ENCODE peak calls at places on chromosome 10, in ten cellular contexts. U, G, D, Q, Y, L, P, F, Z and X are unnamed samples.

GRCh38 chr10:7968510-7968909 is 86.0 kb upstream of the GATA3 start:
- DNase-seq in U (no peak), F (no peak), D (no peak), Q (no peak), Y (no peak), G (no peak), Z (no peak), P (no peak), L (no peak), X (no peak)

GRCh38 chr10:90947025-90947960 is 26.4 kb upstream of the ANKRD1 start:
- DNase-seq in L (peak), G (no peak), Q (no peak), Y (peak), D (no peak), Z (no peak), P (no peak), F (no peak), U (no peak), X (no peak)

GRCh38 chr10:130023454-130024230 is 59.6 kb upstream of the EBF3 start:
- DNase-seq in G (no peak), F (no peak), Q (no peak), P (no peak), Z (no peak), L (no peak), Y (no peak), U (no peak), D (no peak), X (no peak)

GRCh38 chr10:91115618-91116390 is 104.7 kb upstream of the PCGF5 start:
- DNase-seq in L (no peak), G (no peak), D (no peak), Z (no peak), F (no peak), Q (no peak), Y (no peak), P (no peak), U (no peak), X (no peak)

GRCh38 chr10:72692897-72693598 is 1.1 kb downstream of the MCU start:
- DNase-seq in F (peak), Y (no peak), D (peak), G (peak), Z (peak), L (no peak), U (no peak), P (peak), Q (no peak), X (no peak)

GRCh38 chr10:48945441-48946143 is 6.0 kb upstream of the LRRC18 start:
- DNase-seq in Z (no peak), D (no peak), P (peak), Q (no peak), U (no peak), G (no peak), L (no peak), Y (no peak), F (peak), X (no peak)

GRCh38 chr10:124912487-124912886 is 29.4 kb upstream of the ZRANB1 start:
- DNase-seq in Y (no peak), G (no peak), Q (no peak), D (no peak), P (no peak), Z (no peak), L (no peak), F (no peak), U (no peak), X (no peak)

GRCh38 chr10:103241262-103242011 is 4.2 kb upstream of the RPEL1 start:
- DNase-seq in G (peak), Y (peak), Z (peak), U (no peak), Q (peak), F (peak), L (no peak), P (peak), D (peak), X (no peak)

GRCh38 chr10:24893127-24893526 is 59.3 kb downstream of the PRTFDC1 start:
- DNase-seq in Z (no peak), Q (no peak), P (no peak), U (no peak), D (peak), Y (no peak), G (no peak), F (no peak), L (no peak), X (no peak)

GRCh38 chr10:122591736-122592135 is 31.2 kb downstream of the DMBT1 start:
- DNase-seq in P (no peak), Y (no peak), Q (no peak), L (no peak), G (no peak), D (no peak), U (no peak), Z (no peak), F (no peak), X (no peak)

GRCh38 chr10:110774069-110775021 is 97.4 kb upstream of the PDCD4 start:
- DNase-seq in Y (peak), G (no peak), D (peak), Z (no peak), Q (no peak), L (peak), F (no peak), P (no peak), U (no peak), X (peak)

GRCh38 chr10:103776878-103777591 is 78.3 kb downstream of the SH3PXD2A start:
- DNase-seq in P (no peak), L (no peak), Q (no peak), Z (no peak), F (no peak), U (no peak), G (no peak), Y (no peak), D (peak), X (no peak)

GRCh38 chr10:96495544-96495943 is 18.2 kb downstream of the TLL2 start:
- DNase-seq in Z (no peak), P (no peak), D (no peak), Q (no peak), F (no peak), Y (no peak), U (no peak), G (no peak), L (no peak), X (no peak)

GRCh38 chr10:101227765-101228681 is 1.2 kb downstream of the LBX1 start:
- DNase-seq in U (peak), G (peak), Y (no peak), P (no peak), F (no peak), D (no peak), Z (no peak), Q (no peak), L (no peak), X (no peak)
- TF ChIP-seq CTCF in U (no peak), G (no peak), Y (no peak), P (no peak), F (no peak), D (no peak), Z (no peak), Q (no peak), L (no peak), X (no peak)

DNA sequence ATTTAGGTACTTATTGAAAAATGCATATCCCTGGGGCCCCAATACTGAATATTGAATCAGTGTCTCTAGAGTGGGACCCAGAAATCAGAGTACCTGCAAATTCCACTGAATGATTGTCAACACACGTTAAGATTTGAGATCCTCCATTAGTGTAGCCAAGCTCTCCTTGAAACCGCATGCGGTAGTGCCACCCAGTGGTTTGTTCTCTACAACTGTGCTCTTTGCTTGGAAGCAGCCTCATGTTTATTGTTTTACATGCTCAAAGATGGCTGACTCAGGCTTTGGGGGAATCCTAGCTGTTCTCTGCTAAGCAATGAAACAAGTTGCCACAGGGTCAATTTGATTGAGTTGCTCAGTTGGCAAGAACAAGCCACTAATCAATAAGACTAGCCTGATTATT is 340.2 kb upstream of the CELF2 start:
- DNase-seq in Z (peak), U (peak), G (peak), Q (peak), F (peak), P (peak), Y (no peak), D (peak), L (peak), X (peak)
- TF ChIP-seq CTCF in Z (peak), U (peak), G (peak), Q (peak), F (peak), P (peak), Y (no peak), D (peak), L (no peak), X (peak)

GRCh38 chr10:5446390-5446926 is 34.1 kb downstream of the NET1 start:
- DNase-seq in P (peak), D (peak), U (peak), F (peak), Y (peak), G (peak), Z (peak), L (no peak), Q (peak), X (peak)
- TF ChIP-seq CTCF in P (no peak), D (no peak), U (no peak), F (no peak), Y (no peak), G (no peak), Z (no peak), L (no peak), Q (no peak), X (no peak)

DNA sequence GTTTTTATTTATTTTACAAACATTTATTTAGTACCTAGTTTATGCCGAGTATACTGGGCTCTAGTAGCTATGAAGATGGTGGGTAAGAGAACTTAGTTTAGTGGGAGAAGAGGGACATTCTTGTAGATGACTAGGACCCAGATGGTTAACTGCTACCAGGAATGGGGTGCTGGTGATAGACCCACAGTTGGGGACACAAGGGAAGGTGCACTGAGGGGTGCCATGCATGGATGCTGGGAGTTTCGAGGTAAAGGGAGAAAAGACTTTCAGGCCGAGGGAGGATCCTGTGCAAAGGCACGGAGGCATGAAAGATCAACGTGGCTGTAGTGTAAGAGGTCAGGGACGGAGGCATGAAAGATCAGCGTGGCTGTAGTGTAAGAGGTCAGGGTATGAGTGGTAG is 204.2 kb upstream of the HABP2 start:
- DNase-seq in Z (no peak), D (no peak), P (no peak), Y (no peak), U (no peak), G (no peak), L (no peak), F (no peak), Q (no peak), X (no peak)
- TF ChIP-seq CTCF in Z (no peak), D (no peak), P (no peak), Y (no peak), U (no peak), G (no peak), L (no peak), F (no peak), Q (no peak), X (no peak)

GRCh38 chr10:68665841-68666240 is 55.2 kb upstream of the CCAR1 start:
- DNase-seq in Q (no peak), Z (no peak), G (no peak), P (no peak), D (peak), U (no peak), F (no peak), Y (peak), L (no peak), X (peak)
- TF ChIP-seq CTCF in Q (no peak), Z (no peak), G (no peak), P (no peak), D (no peak), U (no peak), F (no peak), Y (no peak), L (no peak), X (no peak)

DNA sequence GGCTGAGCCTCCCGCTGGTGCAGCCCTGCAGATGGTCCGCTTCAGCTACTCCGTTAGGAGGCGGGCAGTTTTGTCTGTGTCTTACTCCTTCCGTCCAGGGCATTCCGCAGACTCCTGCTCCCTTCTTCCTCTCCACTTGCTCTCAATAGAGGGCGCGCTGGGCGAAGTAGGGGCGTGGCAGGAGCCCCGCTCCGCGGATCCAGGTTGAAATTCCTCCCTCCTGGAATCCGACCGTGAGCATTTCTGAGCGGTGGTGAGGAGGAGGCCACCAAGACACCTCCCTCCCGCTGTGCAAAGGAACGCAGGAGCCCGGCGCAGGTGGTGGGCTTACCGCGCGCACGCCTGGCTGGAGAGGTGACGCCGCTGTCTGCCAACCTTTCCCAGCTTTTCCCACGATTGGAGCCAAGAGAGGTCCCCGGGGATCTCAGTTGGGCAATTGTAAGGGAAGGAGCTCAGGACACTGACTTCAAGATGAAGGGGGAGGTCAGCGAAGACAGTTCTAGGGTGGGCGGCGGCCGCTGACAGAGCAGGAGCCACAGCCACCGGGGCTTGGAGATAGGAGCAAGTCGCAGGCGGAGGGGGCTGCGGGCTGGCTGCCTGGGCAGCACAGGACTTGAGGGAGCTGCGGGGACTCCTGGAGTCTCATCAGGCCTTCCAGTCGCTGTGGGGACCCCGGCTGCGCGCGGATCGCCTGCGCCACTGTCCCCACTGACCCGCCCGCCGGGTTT is 1011.3 kb downstream of the XPNPEP1 start:
- DNase-seq in Q (peak), Y (peak), G (no peak), Z (no peak), L (no peak), D (peak), U (peak), F (peak), P (peak), X (no peak)
- TF ChIP-seq CTCF in Q (no peak), Y (peak), G (peak), Z (no peak), L (no peak), D (peak), U (peak), F (no peak), P (peak), X (peak)

GRCh38 chr10:17872191-17873091 is 63.3 kb downstream of the MRC1 start:
- DNase-seq in Y (peak), Z (no peak), F (peak), D (peak), L (no peak), G (no peak), U (no peak), P (peak), Q (no peak), X (no peak)
- TF ChIP-seq CTCF in Y (peak), Z (no peak), F (peak), D (peak), L (peak), G (peak), U (no peak), P (peak), Q (peak), X (peak)

DNA sequence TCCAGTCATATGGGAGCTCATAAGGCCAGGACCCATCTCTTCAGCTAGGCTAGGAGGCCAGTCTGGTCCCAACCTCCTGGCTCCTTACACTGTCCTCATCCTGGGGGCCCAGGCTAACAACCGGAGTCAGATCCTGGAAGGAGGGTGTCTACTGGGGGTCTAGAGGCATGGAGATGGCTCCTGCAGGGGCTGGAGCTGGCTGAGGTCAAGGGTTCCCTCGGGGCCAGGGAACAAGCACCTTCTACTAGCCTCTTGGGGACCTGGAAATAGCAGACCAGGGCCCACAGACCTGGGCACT is 37.2 kb downstream of the CLRN3 start:
- DNase-seq in G (no peak), Q (no peak), U (no peak), Z (no peak), D (no peak), L (no peak), Y (no peak), F (no peak), P (no peak), X (no peak)
- TF ChIP-seq CTCF in G (no peak), Q (no peak), U (no peak), Z (no peak), D (no peak), L (no peak), Y (no peak), F (no peak), P (no peak), X (no peak)

DNA sequence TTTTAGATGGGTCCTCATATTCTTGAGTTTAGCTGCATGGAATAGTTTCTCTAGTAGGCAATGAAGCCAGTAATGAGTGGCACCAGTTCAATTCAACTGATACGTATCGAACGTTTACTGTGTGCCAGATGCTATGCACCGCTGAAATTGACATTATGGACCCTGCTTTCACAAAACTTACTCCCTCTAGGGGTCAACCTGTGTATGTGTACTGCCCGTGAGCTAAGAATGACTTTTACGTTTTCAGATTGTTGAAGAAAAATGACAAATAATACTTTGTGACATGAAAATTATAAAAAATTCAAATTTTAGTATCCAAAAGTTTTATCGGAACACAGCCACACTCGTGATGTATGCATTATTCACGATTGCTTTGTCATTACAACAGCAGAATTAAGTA is 95.5 kb downstream of the ZMYND11 start:
- DNase-seq in D (peak), G (peak), F (no peak), Q (no peak), P (no peak), L (no peak), U (no peak), Y (no peak), Z (no peak), X (no peak)
- TF ChIP-seq CTCF in D (peak), G (peak), F (no peak), Q (no peak), P (peak), L (peak), U (peak), Y (peak), Z (no peak), X (no peak)